ENCODE peak calls at places on chromosomes 11 and 22, in five cellular contexts. D, G, F, A and N are unnamed samples.

GRCh38 chr11:124864176-124864891 is 898 bp upstream of the ROBO3 start:
- DNase-seq in D (no peak), G (no peak), F (no peak), A (no peak), N (no peak)

GRCh38 chr22:49968831-49969661 is 8.5 kb downstream of the PIM3 start:
- DNase-seq in D (peak), G (no peak), F (peak), A (no peak), N (no peak)

GRCh38 chr22:25759825-25760231 is 17.8 kb downstream of the MYO18B start:
- DNase-seq in D (no peak), G (no peak), F (no peak), A (no peak), N (no peak)

GRCh38 chr11:94142308-94143277 is 14.0 kb downstream of the PANX1 start:
- DNase-seq in D (no peak), G (no peak), F (no peak), A (no peak), N (no peak)

GRCh38 chr11:65414776-65415498 is 7.7 kb upstream of the NEAT1 start:
- DNase-seq in D (peak), G (no peak), F (no peak), A (no peak), N (no peak)

GRCh38 chr11:77094841-77095365 is 7.7 kb upstream of the OMP start:
- DNase-seq in D (peak), G (no peak), F (no peak), A (no peak), N (no peak)

GRCh38 chr22:24433001-24433867 is 5.8 kb downstream of the ADORA2A start:
- DNase-seq in D (peak), G (no peak), F (no peak), A (no peak), N (no peak)

GRCh38 chr22:17120711-17121234 is 387 bp downstream of the TMEM121B start:
- DNase-seq in D (no peak), G (no peak), F (peak), A (no peak), N (no peak)

GRCh38 chr11:88384004-88384677 is 46.6 kb upstream of the CTSC start:
- DNase-seq in D (no peak), G (no peak), F (no peak), A (no peak), N (no peak)

GRCh38 chr22:47090591-47091240 is 328.3 kb downstream of the TBC1D22A start:
- DNase-seq in D (no peak), G (no peak), F (no peak), A (no peak), N (no peak)

GRCh38 chr11:15199693-15200092 is 85.0 kb downstream of the INSC start:
- DNase-seq in D (no peak), G (no peak), F (no peak), A (no peak), N (no peak)

GRCh38 chr11:35142481-35143207 is 3.7 kb downstream of the CD44 start:
- DNase-seq in D (no peak), G (no peak), F (no peak), A (no peak), N (no peak)

GRCh38 chr22:37473437-37473946 is 12.7 kb downstream of the MFNG start:
- DNase-seq in D (peak), G (no peak), F (no peak), A (no peak), N (no peak)

GRCh38 chr11:125165111-125165663 is 636 bp downstream of the PKNOX2 start:
- DNase-seq in D (peak), G (no peak), F (no peak), A (no peak), N (peak)

GRCh38 chr11:110100476-110101240 is 7.5 kb downstream of the ZC3H12C start:
- DNase-seq in D (no peak), G (no peak), F (no peak), A (no peak), N (no peak)

GRCh38 chr11:90635145-90635544 is 412.3 kb upstream of the CHORDC1 start:
- DNase-seq in D (no peak), G (no peak), F (no peak), A (no peak), N (no peak)

GRCh38 chr11:90635886-90636285 is 413.0 kb upstream of the CHORDC1 start:
- DNase-seq in D (no peak), G (no peak), F (no peak), A (no peak), N (no peak)

DNA sequence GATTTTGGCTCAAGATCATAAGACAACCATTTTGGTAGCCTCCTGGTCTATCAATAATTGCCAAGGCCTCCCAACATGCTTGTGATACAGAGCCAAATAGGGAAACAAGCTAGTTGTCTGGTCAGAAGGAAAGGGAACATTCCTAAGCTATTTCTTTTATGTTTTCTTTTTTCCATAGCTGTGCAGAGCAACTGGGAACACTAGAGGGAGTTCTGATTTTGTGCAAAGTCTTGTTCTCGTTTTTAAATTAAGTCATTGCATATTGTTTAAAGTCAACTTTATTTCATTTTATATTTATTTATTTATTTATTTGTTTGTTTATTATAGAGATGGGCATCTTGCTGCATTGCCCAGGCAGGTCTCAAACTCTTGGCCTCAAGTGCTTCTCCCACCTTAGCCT is 416.8 kb upstream of the CHORDC1 start:
- DNase-seq in D (no peak), G (no peak), F (no peak), A (no peak), N (no peak)
- TF ChIP-seq CTCF in D (peak), G (no peak), F (peak), A (no peak), N (no peak)

DNA sequence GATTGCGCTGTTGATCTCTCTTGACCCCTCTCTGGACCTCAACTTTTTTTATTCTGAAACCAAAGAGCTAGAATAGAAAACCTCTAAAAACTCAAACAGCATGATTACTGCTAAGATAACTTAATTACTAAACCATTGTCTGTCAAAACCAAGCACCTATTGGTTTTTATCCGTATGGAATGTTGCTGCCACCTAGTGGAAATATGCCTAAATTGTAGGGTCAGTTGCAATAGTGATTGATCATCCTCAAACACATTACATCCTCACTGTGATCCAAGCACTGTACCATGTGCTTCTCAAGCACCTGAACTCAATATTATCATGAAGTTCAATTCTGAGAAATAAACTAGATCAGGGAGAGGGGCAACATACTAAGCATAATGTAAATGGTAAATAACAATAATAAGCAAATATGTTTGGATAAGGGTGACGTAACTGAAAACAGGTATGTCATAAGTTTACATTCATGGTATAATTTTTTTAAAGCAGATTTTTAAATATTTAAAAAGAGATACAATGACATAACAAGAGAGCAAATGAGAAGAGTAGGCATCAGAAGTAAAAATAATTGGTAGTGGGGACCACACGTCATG is 3.8 kb upstream of the OR5A2 start:
- DNase-seq in D (no peak), G (peak), F (peak), A (peak), N (peak)
- TF ChIP-seq CTCF in D (peak), G (peak), F (peak), A (peak), N (peak)

GRCh38 chr11:113386866-113387265 is 713 bp upstream of the ANKK1 start:
- DNase-seq in D (no peak), G (no peak), F (no peak), A (no peak), N (no peak)

GRCh38 chr11:113385749-113386148 is 1.8 kb upstream of the ANKK1 start:
- DNase-seq in D (no peak), G (no peak), F (no peak), A (no peak), N (no peak)

GRCh38 chr11:113384551-113384950 is 3.0 kb upstream of the ANKK1 start:
- DNase-seq in D (no peak), G (no peak), F (no peak), A (no peak), N (no peak)

GRCh38 chr11:113389288-113389687 is 1.7 kb downstream of the ANKK1 start:
- DNase-seq in D (no peak), G (no peak), F (no peak), A (no peak), N (no peak)

DNA sequence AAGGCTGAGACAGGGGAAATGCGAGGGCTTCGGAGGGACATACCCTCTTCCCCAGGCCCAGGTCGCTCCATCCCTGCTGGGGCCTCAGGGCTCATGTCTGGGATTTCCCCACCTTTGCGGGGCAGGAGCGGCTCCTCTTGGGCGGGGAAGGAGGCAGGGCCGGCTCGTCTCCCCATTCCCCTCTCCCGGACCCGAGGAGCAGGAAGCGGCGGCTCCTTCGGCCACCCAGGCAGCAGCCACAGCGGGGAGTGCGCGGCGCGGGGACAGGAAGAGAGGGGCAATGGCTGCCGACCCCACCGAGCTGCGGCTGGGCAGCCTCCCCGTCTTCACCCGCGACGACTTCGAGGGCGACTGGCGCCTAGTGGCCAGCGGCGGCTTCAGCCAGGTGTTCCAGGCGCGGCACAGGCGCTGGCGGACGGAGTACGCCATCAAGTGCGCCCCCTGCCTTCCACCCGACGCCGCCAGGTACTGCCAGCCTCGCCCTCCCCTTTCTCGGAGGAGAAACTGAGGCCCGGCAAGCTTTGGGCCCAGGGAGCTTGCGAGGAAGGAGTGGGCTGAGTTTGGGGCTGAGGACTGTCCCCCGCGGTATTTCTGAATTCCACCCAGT is at the start of gene ANKK1:
- DNase-seq in D (no peak), G (no peak), F (peak), A (no peak), N (no peak)
- TF ChIP-seq CTCF in D (peak), G (no peak), F (peak), A (no peak), N (peak)

DNA sequence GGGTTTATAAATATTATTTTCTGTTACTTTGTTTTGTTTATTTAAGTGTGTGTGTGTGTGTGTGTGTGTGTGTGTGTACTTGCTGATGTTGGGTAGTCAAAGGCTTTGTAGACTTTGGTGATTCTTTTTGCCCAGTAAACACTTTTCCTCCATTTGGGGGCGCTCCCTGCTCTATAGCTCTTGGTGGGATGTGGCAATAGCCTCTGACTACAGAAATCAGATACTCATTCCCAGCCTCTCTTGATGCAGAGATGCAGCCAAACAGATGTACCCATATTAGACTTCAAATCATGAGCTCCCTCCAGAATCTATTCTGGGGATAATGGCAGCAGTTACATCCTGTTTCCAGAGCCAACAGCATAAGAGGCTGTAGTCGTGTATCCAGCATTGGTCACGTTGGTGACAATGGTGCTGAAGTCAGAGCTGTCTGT is 33.4 kb upstream of the APOL5 start:
- DNase-seq in D (no peak), G (peak), F (no peak), A (no peak), N (no peak)
- TF ChIP-seq CTCF in D (no peak), G (peak), F (no peak), A (no peak), N (no peak)

GRCh38 chr11:118996926-118997626 is 862 bp upstream of the CENATAC start:
- DNase-seq in D (no peak), G (peak), F (no peak), A (no peak), N (peak)
- TF ChIP-seq CTCF in D (no peak), G (peak), F (peak), A (peak), N (no peak)

GRCh38 chr22:41327124-41327523 is 25.8 kb downstream of the ZC3H7B start:
- DNase-seq in D (no peak), G (no peak), F (no peak), A (no peak), N (no peak)
- TF ChIP-seq CTCF in D (no peak), G (no peak), F (no peak), A (no peak), N (no peak)

DNA sequence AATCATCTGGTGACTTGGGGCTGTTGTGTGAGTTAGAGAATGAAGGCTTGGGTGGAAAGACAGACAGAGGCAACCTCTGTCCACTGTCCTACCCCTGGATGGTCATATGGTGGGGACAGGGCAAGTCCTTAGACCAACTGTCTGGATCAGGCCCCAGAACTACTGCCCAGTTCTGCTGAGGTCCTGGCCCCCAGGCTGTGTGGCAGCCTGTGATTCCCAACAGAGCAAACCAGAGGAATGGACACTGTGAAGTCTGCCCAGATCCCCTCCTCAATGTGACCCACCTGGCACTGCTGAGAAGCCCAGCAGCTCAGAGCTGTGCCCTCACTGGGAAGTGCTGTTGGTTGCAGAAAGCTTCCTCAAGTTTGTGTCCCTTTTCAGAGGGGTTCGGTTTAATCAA is 69.0 kb downstream of the GGTLC2 start:
- DNase-seq in D (no peak), G (no peak), F (no peak), A (no peak), N (no peak)
- TF ChIP-seq CTCF in D (no peak), G (no peak), F (no peak), A (no peak), N (no peak)

DNA sequence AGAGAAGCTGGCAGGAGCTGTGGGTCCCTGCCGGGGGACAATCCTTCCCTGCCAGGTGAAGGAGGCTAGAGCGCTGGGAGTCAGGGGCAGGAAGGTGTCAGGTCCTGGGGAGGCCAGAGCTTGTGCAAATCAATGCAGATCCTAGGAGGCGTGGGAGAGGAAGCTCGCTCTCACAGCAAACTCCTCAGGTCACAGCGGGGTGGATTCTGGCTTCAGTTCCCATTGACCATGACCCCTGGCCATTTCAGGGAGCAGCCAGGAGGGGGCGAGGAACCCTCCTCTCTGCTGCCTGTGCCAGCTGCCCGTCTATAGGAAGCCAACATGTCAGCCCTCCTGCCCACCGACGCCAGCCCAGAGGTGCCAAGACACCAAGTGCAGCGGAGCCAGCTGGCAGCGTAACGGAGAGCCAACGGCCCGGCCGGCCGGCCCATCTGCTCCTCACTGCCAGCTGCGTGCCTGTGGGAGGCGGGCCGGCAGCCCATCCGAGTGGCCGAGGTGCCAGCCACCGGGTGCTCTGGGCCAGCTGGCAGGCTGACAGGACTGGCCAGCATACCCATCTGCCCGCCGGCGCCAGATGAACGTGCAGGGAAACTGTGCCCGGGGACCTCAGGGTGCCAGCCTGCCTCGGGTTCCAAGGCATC is 374.9 kb downstream of the MIAT start:
- DNase-seq in D (peak), G (no peak), F (peak), A (no peak), N (no peak)
- TF ChIP-seq CTCF in D (no peak), G (no peak), F (no peak), A (no peak), N (no peak)

GRCh38 chr22:33427461-33427860 is 369.3 kb upstream of the SYN3 start:
- DNase-seq in D (no peak), G (no peak), F (no peak), A (no peak), N (no peak)

GRCh38 chr22:33426451-33426850 is 368.3 kb upstream of the SYN3 start:
- DNase-seq in D (no peak), G (no peak), F (no peak), A (no peak), N (no peak)

DNA sequence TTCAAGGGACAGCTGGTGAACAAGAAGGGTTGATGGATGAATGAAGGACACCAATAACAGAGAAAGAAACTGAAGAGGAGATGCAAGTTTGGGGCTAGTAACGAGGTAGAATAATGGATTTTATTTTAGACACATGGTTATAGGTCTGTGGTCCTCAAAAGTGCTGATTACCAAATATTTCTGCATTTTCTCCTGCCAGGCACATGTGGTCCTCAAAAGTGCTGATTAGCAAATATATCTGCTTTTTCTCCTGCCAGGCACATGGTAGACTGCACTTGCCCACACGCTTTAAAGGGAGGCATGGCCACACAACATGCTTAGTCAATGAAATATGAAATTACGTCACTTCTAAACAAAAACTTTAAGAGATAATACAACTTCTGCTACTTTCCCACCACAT is 373.1 kb upstream of the SYN3 start:
- DNase-seq in D (no peak), G (no peak), F (no peak), A (no peak), N (no peak)
- TF ChIP-seq CTCF in D (no peak), G (no peak), F (no peak), A (no peak), N (no peak)